ENCODE peak calls at places on chromosomes 13 and 19, in ten cellular contexts. U is heart right ventricle; T is mammary epithelial cell; Y is breast epithelium; A is PC-9; Q is stomach; Z is small intestine; V is testis; X is thyroid gland; N is CD8-positive, alpha-beta memory T cell. H is an unnamed sample.

GRCh38 chr13:97564929-97565328 is 131.0 kb downstream of the RAP2A start:
- DNase-seq in U (no peak), Z (no peak), Y (no peak), X (no peak), V (no peak), A (no peak), T (no peak), N (no peak), Q (no peak), H (no peak)

GRCh38 chr19:34664168-34664567 is 12.8 kb downstream of the SCGB2B2 start:
- DNase-seq in V (no peak), U (no peak), X (no peak), T (no peak), Z (no peak), N (no peak), Y (peak; percentile 54), A (no peak), Q (no peak), H (no peak)

GRCh38 chr19:43300206-43300605 is 30.9 kb upstream of the PSG9 start:
- DNase-seq in T (no peak), V (no peak), U (no peak), A (no peak), X (no peak), Y (no peak), Z (no peak), N (no peak), Q (no peak), H (no peak)

GRCh38 chr13:37681295-37682032 is 82.9 kb upstream of the POSTN start:
- DNase-seq in X (no peak), Y (no peak), N (no peak), Z (peak; percentile 1), V (no peak), T (no peak), A (no peak), U (no peak), Q (no peak), H (no peak)

GRCh38 chr13:111431241-111431640 is 110.8 kb downstream of the TEX29 start:
- DNase-seq in U (no peak), Z (no peak), A (no peak), T (no peak), Y (no peak), X (no peak), Q (no peak), N (no peak), V (no peak), H (no peak)

GRCh38 chr13:109782066-109782822 is 4.1 kb downstream of the IRS2 start:
- DNase-seq in Q (no peak), N (peak; percentile 47), V (no peak), A (no peak), T (no peak), Z (no peak), X (no peak), Y (no peak), U (no peak), H (peak; percentile 49)

GRCh38 chr13:114119196-114119595 is 13.2 kb downstream of the RASA3 start:
- DNase-seq in Y (no peak), N (no peak), Z (no peak), T (peak; percentile 30), U (peak; percentile 54), A (no peak), X (peak; percentile 38), V (no peak), Q (no peak), H (no peak)

GRCh38 chr13:106143930-106144709 is 391.3 kb downstream of the EFNB2 start:
- DNase-seq in A (peak; percentile 44), Q (peak; percentile 36), Z (peak; percentile 64), N (no peak), X (peak; percentile 12), U (no peak), T (peak; percentile 87), Y (no peak), V (no peak), H (no peak)

GRCh38 chr19:17843908-17844490 is 3.8 kb downstream of the JAK3 start:
- DNase-seq in X (no peak), U (no peak), Q (no peak), Y (no peak), T (no peak), N (no peak), Z (no peak), V (no peak), A (no peak), H (no peak)

GRCh38 chr19:56663931-56664500 is 7.5 kb downstream of the ZNF835 start:
- DNase-seq in N (no peak), A (no peak), U (no peak), T (no peak), Y (no peak), X (no peak), Z (no peak), V (no peak), Q (no peak), H (no peak)

GRCh38 chr13:94312511-94313191 is 166.8 kb downstream of the DCT start:
- DNase-seq in A (no peak), Z (no peak), X (no peak), Y (no peak), T (no peak), Q (no peak), N (peak; percentile 56), V (no peak), U (no peak), H (no peak)

GRCh38 chr13:46561691-46562090 is 8.7 kb downstream of the LRCH1 start:
- DNase-seq in Q (no peak), X (no peak), T (no peak), A (no peak), Y (no peak), U (no peak), V (no peak), Z (peak; percentile 29), N (no peak), H (no peak)

GRCh38 chr19:30567535-30568232 is 195.5 kb downstream of the ZNF536 start:
- DNase-seq in T (no peak), X (no peak), N (no peak), Q (no peak), A (no peak), Z (no peak), Y (no peak), U (no peak), V (no peak), H (peak; percentile 70)

GRCh38 chr19:11673608-11674041 is 65.1 kb downstream of the ZNF823 start:
- DNase-seq in Z (peak; percentile 67), A (peak; percentile 28), Y (peak; percentile 78), N (no peak), X (peak; percentile 88), T (no peak), U (peak; percentile 83), Q (peak; percentile 69), V (peak; percentile 84), H (peak; percentile 65)

GRCh38 chr19:13033819-13034611 is 38.7 kb downstream of the NFIX start:
- DNase-seq in Z (peak; percentile 96), A (peak; percentile 69), U (peak; percentile 85), Y (peak; percentile 83), N (peak; percentile 67), X (peak; percentile 97), Q (peak; percentile 77), T (peak; percentile 68), V (peak; percentile 73), H (peak; percentile 79)

GRCh38 chr13:37929308-37929707 is 59.7 kb upstream of the TRPC4 start:
- DNase-seq in V (no peak), A (no peak), Z (no peak), Y (no peak), Q (no peak), T (no peak), U (no peak), X (no peak), N (no peak), H (no peak)

GRCh38 chr13:26017196-26017921 is 34.5 kb downstream of the SHISA2 start:
- DNase-seq in U (no peak), V (peak; percentile 75), A (no peak), N (no peak), T (no peak), X (peak; percentile 63), Y (no peak), Z (no peak), Q (peak; percentile 70), H (no peak)

GRCh38 chr13:111315347-111315995 is 5.0 kb upstream of the TEX29 start:
- DNase-seq in Y (no peak), V (no peak), Z (no peak), T (no peak), N (no peak), Q (no peak), U (no peak), A (no peak), X (no peak), H (no peak)

GRCh38 chr19:32316034-32316433 is 29.4 kb upstream of the ZNF507 start:
- DNase-seq in Q (no peak), Z (no peak), A (no peak), Y (no peak), T (no peak), X (no peak), U (no peak), V (no peak), N (no peak), H (no peak)
- H3K4me1 ChIP-seq in Q (no peaks in the 10 kb centered on the region), Z (no peaks in the 10 kb centered on the region), A (no peaks in the 10 kb centered on the region), Y (no peaks in the 10 kb centered on the region), T (no peaks in the 10 kb centered on the region), X (no peaks in the 10 kb centered on the region), U (no peaks in the 10 kb centered on the region), V (no peaks in the 10 kb centered on the region), N (no peaks in the 10 kb centered on the region), H (no peaks in the 10 kb centered on the region)

DNA sequence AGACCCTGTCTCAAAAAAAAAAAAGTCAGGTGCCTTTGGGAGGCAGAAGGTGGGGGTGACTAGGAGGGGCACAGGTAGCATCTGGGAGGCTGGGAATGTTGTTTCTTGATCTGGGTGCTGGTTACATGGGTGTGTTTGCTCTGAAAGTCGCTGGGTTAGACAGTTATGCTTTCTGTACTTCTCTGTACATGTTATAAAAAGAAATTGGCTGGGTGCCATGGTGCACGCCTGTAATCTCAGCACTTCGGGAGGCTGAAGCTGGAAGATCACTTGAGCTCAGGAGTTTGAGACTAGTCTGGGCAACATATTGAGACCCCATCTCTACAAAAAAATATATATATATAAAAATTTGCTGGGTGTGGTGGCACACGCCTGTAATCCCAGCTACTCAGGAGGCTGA is 15.1 kb downstream of the NOSIP start:
- DNase-seq in A (no peak), U (peak; percentile 70), Q (peak; percentile 68), V (peak; percentile 68), T (no peak), N (no peak), Y (no peak), X (no peak), Z (peak; percentile 90), H (no peak)
- H3K4me1 ChIP-seq in A (peaks cover 7% of the 10 kb centered on the region), U (peaks cover 37% of the 10 kb centered on the region), Q (peaks cover 81% of the 10 kb centered on the region), V (peaks cover 6% of the 10 kb centered on the region), T (peaks cover 3% of the 10 kb centered on the region), N (peaks cover 94% of the 10 kb centered on the region), Y (no peaks in the 10 kb centered on the region), X (peaks cover 6% of the 10 kb centered on the region), Z (peaks cover 3% of the 10 kb centered on the region), H (peaks cover 2% of the 10 kb centered on the region)

GRCh38 chr13:112776354-112776753 is 86.5 kb downstream of the ATP11A start:
- DNase-seq in Y (no peak), Z (no peak), U (no peak), V (no peak), T (no peak), X (no peak), N (peak; percentile 9), Q (no peak), A (no peak), H (no peak)
- H3K4me1 ChIP-seq in Y (no peaks in the 10 kb centered on the region), Z (no peaks in the 10 kb centered on the region), U (peaks cover 46% of the 10 kb centered on the region), V (peaks cover 9% of the 10 kb centered on the region), T (peaks cover 1% of the 10 kb centered on the region), X (no peaks in the 10 kb centered on the region), N (no peaks in the 10 kb centered on the region), Q (peaks cover 7% of the 10 kb centered on the region), A (peaks cover 11% of the 10 kb centered on the region), H (peaks cover 5% of the 10 kb centered on the region)

DNA sequence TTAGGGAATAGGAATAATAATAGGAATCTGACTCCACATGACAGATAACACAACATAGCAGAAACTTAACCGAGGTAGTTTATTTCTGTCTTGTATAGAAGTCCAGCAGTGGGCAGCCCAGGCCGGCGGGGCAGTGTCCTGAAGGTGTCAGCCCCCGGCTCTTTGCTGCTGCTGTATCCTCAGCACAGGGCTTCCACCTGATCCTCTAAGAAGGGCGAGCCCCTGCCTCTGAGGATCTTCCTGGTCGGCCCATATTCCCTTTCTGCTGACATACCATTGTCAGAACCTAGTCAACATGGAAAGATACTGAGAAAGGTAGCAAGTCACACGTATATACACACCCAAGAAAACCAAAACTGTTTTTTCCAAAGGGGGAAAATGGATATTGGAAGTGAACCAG is 56.2 kb upstream of the GPR183 start:
- DNase-seq in Y (no peak), N (no peak), Q (no peak), U (no peak), X (no peak), Z (no peak), A (no peak), V (no peak), T (no peak), H (no peak)
- H3K4me1 ChIP-seq in Y (no peaks in the 10 kb centered on the region), N (peaks cover 96% of the 10 kb centered on the region), Q (peaks cover 9% of the 10 kb centered on the region), U (no peaks in the 10 kb centered on the region), X (peaks cover 3% of the 10 kb centered on the region), Z (peaks cover 7% of the 10 kb centered on the region), A (no peaks in the 10 kb centered on the region), V (peaks cover 3% of the 10 kb centered on the region), T (no peaks in the 10 kb centered on the region), H (no peaks in the 10 kb centered on the region)

H was measured in BE2C.